ENCODE peak calls at places on chromosome 5, in eight cellular contexts. O is A549, J is gastrocnemius medialis, Z is uterus, W is GM12892, F is stomach, S is spleen, T is IMR-90. I is an unnamed sample.

GRCh38 chr5:177496111-177497010 is 1.0 kb downstream of the PDLIM7 start:
- DNase-seq in O (peak), J (peak), Z (peak), W (no peak), F (peak), S (peak), T (peak), I (peak)

GRCh38 chr5:137629646-137630045 is 106.2 kb downstream of the KLHL3 start:
- DNase-seq in O (peak), J (no peak), Z (no peak), W (peak), F (no peak), S (no peak), T (peak), I (peak)

GRCh38 chr5:96952118-96952750 is 16.4 kb downstream of the LNPEP start:
- DNase-seq in O (no peak), J (peak), Z (no peak), W (no peak), F (no peak), S (no peak), T (no peak), I (no peak)

GRCh38 chr5:142981886-142982820 is 212.0 kb downstream of the ARHGAP26 start:
- DNase-seq in O (no peak), J (peak), Z (peak), W (no peak), F (peak), S (no peak), T (peak), I (peak)

GRCh38 chr5:127358782-127359181 is 68.2 kb downstream of the MEGF10 start:
- DNase-seq in O (no peak), J (no peak), Z (no peak), W (no peak), F (no peak), S (no peak), T (no peak), I (no peak)

GRCh38 chr5:123690821-123691220 is 178.8 kb downstream of the CSNK1G3 start:
- DNase-seq in O (no peak), J (no peak), Z (no peak), W (no peak), F (no peak), S (no peak), T (peak), I (no peak)

GRCh38 chr5:67319935-67320725 is 123.5 kb upstream of the CD180 start:
- DNase-seq in O (no peak), J (no peak), Z (no peak), W (no peak), F (no peak), S (no peak), T (peak), I (no peak)

GRCh38 chr5:124596595-124597388 is 149.6 kb downstream of the ZNF608 start:
- DNase-seq in O (peak), J (no peak), Z (no peak), W (no peak), F (no peak), S (no peak), T (peak), I (no peak)

GRCh38 chr5:65127181-65127901 is 354.4 kb downstream of the ADAMTS6 start:
- DNase-seq in O (no peak), J (no peak), Z (no peak), W (no peak), F (no peak), S (no peak), T (peak), I (peak)

GRCh38 chr5:6180231-6180872 is 198.0 kb downstream of the MED10 start:
- DNase-seq in O (no peak), J (no peak), Z (no peak), W (no peak), F (no peak), S (no peak), T (no peak), I (no peak)

GRCh38 chr5:110159202-110159601 is 469.5 kb downstream of the MAN2A1 start:
- DNase-seq in O (no peak), J (no peak), Z (no peak), W (no peak), F (no peak), S (no peak), T (no peak), I (no peak)

GRCh38 chr5:124315746-124316415 is 430.6 kb downstream of the ZNF608 start:
- DNase-seq in O (no peak), J (no peak), Z (no peak), W (no peak), F (no peak), S (no peak), T (peak), I (no peak)

GRCh38 chr5:84724683-84725082 is 340.0 kb upstream of the EDIL3 start:
- DNase-seq in O (no peak), J (no peak), Z (no peak), W (no peak), F (no peak), S (no peak), T (peak), I (peak)

GRCh38 chr5:163914911-163915310 is 409.5 kb downstream of the MAT2B start:
- DNase-seq in O (no peak), J (no peak), Z (no peak), W (no peak), F (no peak), S (peak), T (no peak), I (no peak)

GRCh38 chr5:149035282-149035882 is 27.5 kb downstream of the SH3TC2 start:
- DNase-seq in O (peak), J (peak), Z (peak), W (no peak), F (peak), S (peak), T (peak), I (peak)

GRCh38 chr5:127076730-127077129 is 3.4 kb upstream of the C5orf63 start:
- DNase-seq in O (no peak), J (no peak), Z (peak), W (no peak), F (no peak), S (no peak), T (peak), I (peak)

GRCh38 chr5:180832638-180833068 is 28.4 kb downstream of the ZFP62 start:
- DNase-seq in O (no peak), J (no peak), Z (no peak), W (no peak), F (no peak), S (no peak), T (no peak), I (no peak)

GRCh38 chr5:14685757-14686156 is 21.2 kb downstream of the OTULIN start:
- DNase-seq in O (peak), J (no peak), Z (no peak), W (no peak), F (no peak), S (peak), T (peak), I (peak)

GRCh38 chr5:100517301-100517974 is 17.7 kb upstream of the FAM174A start:
- DNase-seq in O (no peak), J (no peak), Z (no peak), W (no peak), F (no peak), S (no peak), T (no peak), I (no peak)

GRCh38 chr5:57653636-57654290 is 171.2 kb upstream of the ACTBL2 start:
- DNase-seq in O (no peak), J (peak), Z (no peak), W (no peak), F (no peak), S (no peak), T (no peak), I (no peak)

GRCh38 chr5:68407312-68408239 is 192.0 kb downstream of the PIK3R1 start:
- DNase-seq in O (no peak), J (no peak), Z (no peak), W (no peak), F (no peak), S (no peak), T (no peak), I (no peak)

GRCh38 chr5:17189381-17190036 is 27.9 kb upstream of the BASP1 start:
- DNase-seq in O (peak), J (peak), Z (peak), W (no peak), F (peak), S (peak), T (peak), I (no peak)

GRCh38 chr5:179618923-179619554 is 4.4 kb downstream of the HNRNPH1 start:
- DNase-seq in O (no peak), J (no peak), Z (no peak), W (no peak), F (no peak), S (no peak), T (no peak), I (no peak)
- TF ChIP-seq POLR2A in O (no peak), J (no peak), Z (no peak), W (peak), F (no peak), S (no peak), T (no peak), I (no peak)

GRCh38 chr5:132397224-132397623 is 27.7 kb downstream of the SLC22A5 start:
- DNase-seq in O (no peak), J (no peak), Z (no peak), W (no peak), F (no peak), S (no peak), T (no peak), I (no peak)
- TF ChIP-seq POLR2A in O (no peak), J (no peak), Z (no peak), W (no peak), F (no peak), S (no peak), T (no peak), I (no peak)

GRCh38 chr5:38657020-38657419 is 100.6 kb upstream of the LIFR start:
- DNase-seq in O (no peak), J (no peak), Z (no peak), W (no peak), F (no peak), S (no peak), T (no peak), I (no peak)

GRCh38 chr5:38655691-38656090 is 99.2 kb upstream of the LIFR start:
- DNase-seq in O (no peak), J (no peak), Z (no peak), W (no peak), F (no peak), S (no peak), T (no peak), I (no peak)

GRCh38 chr5:38662088-38662487 is 105.6 kb upstream of the LIFR start:
- DNase-seq in O (no peak), J (no peak), Z (no peak), W (no peak), F (no peak), S (no peak), T (no peak), I (no peak)

GRCh38 chr5:38663276-38663675 is 106.8 kb upstream of the LIFR start:
- DNase-seq in O (no peak), J (no peak), Z (no peak), W (no peak), F (no peak), S (no peak), T (no peak), I (no peak)

GRCh38 chr5:38660194-38660668 is 103.8 kb upstream of the LIFR start:
- DNase-seq in O (no peak), J (peak), Z (no peak), W (no peak), F (no peak), S (no peak), T (no peak), I (peak)
- TF ChIP-seq POLR2A in O (no peak), J (peak), Z (no peak), W (no peak), F (no peak), S (no peak), T (no peak), I (peak)

GRCh38 chr5:173735171-173735570 is 118.7 kb upstream of the BOD1 start:
- DNase-seq in O (no peak), J (no peak), Z (no peak), W (no peak), F (no peak), S (no peak), T (no peak), I (no peak)

GRCh38 chr5:173734716-173735115 is 118.3 kb upstream of the BOD1 start:
- DNase-seq in O (no peak), J (no peak), Z (no peak), W (no peak), F (no peak), S (no peak), T (no peak), I (no peak)

GRCh38 chr5:173736374-173736773 is 119.9 kb upstream of the BOD1 start:
- DNase-seq in O (no peak), J (no peak), Z (no peak), W (no peak), F (no peak), S (no peak), T (no peak), I (no peak)

GRCh38 chr5:173735691-173736090 is 119.2 kb upstream of the BOD1 start:
- DNase-seq in O (no peak), J (no peak), Z (no peak), W (no peak), F (no peak), S (no peak), T (no peak), I (no peak)

DNA sequence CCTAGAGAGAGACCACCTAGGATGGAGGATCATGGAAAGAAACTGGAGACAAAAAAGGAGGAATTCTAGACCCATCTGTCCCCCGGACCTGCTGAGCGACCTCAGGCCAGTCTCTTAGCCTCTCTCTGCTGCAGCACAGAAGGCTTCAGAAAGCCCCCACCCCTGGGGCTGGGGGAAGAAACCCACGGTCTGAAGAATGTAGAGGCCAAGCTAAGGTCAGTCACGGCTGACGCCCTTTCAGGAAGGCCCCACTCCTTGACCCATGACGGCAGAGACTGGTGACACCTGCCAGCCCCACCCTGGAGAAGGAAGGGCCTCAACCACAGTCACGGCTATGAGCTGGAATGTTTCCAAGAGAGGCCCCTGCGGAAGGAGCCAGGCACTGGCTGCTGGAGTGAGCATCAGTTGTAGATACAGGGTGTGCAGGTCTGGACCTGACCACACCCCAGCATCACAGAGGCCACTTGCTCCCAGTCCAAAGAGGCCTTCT is 120.5 kb upstream of the BOD1 start:
- DNase-seq in O (no peak), J (no peak), Z (no peak), W (peak), F (peak), S (no peak), T (no peak), I (no peak)
- TF ChIP-seq POLR2A in O (no peak), J (no peak), Z (no peak), W (no peak), F (no peak), S (no peak), T (no peak), I (no peak)

DNA sequence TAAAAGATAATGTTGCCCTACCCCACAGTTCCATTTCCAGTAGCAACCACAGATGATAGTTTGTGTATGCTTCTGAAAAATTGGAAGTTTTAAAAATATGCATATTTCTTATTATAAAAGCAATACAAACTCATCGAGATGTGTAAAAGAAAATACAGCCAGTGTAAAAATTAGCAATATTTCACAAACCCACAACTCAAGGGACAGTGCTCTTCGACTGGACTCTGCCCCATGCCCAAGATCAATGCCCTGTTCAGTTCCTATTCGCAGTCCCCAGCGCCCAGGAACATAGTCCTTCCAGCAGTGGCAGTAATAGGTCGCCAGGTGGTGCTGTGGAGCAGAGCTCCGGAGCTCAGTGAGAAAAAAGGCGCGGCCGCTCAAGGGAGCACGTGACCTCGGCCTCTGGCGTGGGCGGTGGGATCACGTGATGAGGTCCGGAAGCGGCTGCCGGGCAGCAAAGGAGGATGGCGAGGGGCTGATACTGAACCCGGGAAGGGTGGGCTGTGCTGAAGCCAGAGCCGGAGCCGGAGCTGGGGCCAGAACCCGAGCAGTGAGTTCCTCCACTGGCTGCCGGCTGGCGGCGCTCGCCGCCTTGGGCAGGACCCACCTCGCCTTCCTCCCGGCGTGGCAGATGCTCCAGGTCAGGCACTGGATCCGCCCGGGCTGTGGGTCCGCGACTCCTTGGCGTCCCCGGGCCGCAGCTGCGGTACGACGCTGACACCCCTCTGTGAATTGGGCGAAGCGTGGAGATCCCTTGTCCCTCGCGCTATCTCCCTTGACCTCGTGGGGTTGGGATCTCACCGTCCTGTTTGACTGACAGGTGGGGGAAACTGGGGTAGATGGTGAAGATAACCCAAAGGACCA is at the start of gene SLC36A1:
- DNase-seq in O (peak), J (peak), Z (peak), W (peak), F (peak), S (peak), T (peak), I (peak)
- TF ChIP-seq POLR2A in O (peak), J (peak), Z (peak), W (peak), F (no peak), S (no peak), T (peak), I (peak)

DNA sequence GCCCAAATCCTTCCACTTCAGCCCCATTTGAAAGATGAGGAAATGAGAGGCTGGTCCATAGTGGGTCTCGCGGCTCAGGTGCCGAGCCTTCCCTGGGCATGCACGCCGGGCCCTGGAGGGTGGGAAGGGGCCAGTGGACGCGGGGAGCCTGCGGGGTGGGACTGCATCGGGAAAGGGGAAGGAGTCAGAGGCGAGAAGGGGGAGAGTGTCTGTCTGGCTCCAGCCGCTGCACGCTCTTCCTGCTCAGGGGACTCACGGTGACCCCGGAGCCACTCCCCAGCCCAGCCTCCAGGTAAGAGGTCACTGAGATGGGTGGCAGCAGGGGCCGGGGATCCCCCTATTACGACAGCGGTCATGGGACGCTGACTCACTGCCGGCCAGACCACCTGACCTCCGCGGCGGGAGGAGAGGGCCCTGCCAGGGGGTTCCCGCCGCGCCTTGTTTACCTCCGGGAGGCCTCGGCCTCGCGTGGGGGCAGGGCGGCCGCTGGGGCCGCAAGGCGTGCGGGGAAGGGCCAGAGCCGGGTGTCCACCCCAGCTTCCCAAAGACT is 1.9 kb upstream of the SQSTM1 start:
- DNase-seq in O (peak), J (peak), Z (peak), W (peak), F (peak), S (peak), T (peak), I (peak)
- TF ChIP-seq POLR2A in O (no peak), J (no peak), Z (peak), W (peak), F (no peak), S (peak), T (no peak), I (peak)

GRCh38 chr5:172805736-172806255 is 28.3 kb upstream of the ERGIC1 start:
- DNase-seq in O (no peak), J (no peak), Z (no peak), W (no peak), F (no peak), S (peak), T (no peak), I (no peak)

GRCh38 chr5:172809774-172810173 is 24.3 kb upstream of the ERGIC1 start:
- DNase-seq in O (no peak), J (no peak), Z (no peak), W (no peak), F (no peak), S (no peak), T (no peak), I (no peak)

GRCh38 chr5:172807766-172808311 is 26.2 kb upstream of the ERGIC1 start:
- DNase-seq in O (no peak), J (no peak), Z (no peak), W (no peak), F (no peak), S (no peak), T (no peak), I (no peak)

GRCh38 chr5:172805018-172805683 is 28.9 kb upstream of the ERGIC1 start:
- DNase-seq in O (no peak), J (no peak), Z (no peak), W (no peak), F (no peak), S (no peak), T (no peak), I (no peak)

DNA sequence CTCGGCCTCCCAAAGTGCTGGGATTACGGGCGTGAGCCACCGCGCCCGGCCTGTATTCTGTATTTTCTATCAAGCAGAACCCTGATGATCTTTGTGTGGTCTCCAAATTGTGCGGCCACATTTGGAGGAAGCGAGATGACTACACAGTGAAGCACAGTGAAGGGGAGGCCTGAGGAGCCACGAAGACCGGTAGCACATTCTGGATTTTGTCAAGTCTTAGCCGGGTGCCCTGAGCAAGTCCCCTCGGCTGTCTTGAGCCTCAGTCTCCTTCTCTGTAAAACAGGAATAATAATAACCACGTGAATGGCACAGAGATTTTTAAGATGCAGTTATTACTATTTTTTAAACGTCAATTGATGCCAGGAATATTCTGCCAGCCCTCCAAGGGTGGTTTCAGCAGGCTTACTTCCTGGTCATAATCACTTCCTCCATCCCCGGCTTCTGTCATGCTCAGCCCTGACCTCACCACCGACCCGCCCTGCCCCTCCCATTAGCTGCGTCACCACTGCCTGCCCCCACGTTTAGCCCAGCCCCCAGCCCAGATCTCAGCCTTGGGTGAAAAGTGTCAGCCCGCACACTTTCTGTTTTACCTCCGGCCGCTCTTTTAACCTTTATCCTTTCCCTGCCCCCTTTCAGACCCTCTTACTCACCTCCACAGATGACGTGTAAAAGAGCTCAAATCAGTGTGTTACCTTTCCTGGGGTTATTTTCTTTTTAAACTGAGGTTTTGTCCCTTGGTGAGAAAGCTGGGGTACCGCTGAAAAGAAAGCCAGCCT is 27.0 kb upstream of the ERGIC1 start:
- DNase-seq in O (peak), J (peak), Z (peak), W (peak), F (peak), S (peak), T (peak), I (peak)
- TF ChIP-seq POLR2A in O (peak), J (peak), Z (peak), W (peak), F (peak), S (peak), T (no peak), I (peak)

GRCh38 chr5:90174236-90174635 is 235.3 kb downstream of the CETN3 start:
- DNase-seq in O (no peak), J (no peak), Z (no peak), W (no peak), F (no peak), S (no peak), T (no peak), I (no peak)
- TF ChIP-seq POLR2A in O (no peak), J (no peak), Z (no peak), W (no peak), F (no peak), S (no peak), T (no peak), I (no peak)

I was measured in H54.